ENCODE peak calls at places on chromosome 5, in six cellular contexts. One of them, this sample, is unnamed.

GRCh38 chr5:139050432-139050831 is 147.7 kb downstream of the SIL1 start:
- DNase-seq in H9: no peak
- DNase-seq in IMR-90: no peak
- DNase-seq in neuronal stem cell: no peak
- DNase-seq in H1: no peak
- DNase-seq in trophoblast cell: no peak
- DNase-seq in this sample: no peak

GRCh38 chr5:137737349-137738256 is 1.7 kb upstream of the KLHL3 start:
- DNase-seq in H9: no peak
- DNase-seq in IMR-90: peak; percentile 74
- DNase-seq in neuronal stem cell: no peak
- DNase-seq in H1: no peak
- DNase-seq in trophoblast cell: peak; percentile 65
- DNase-seq in this sample: peak; percentile 10

GRCh38 chr5:179413086-179413690 is 67.9 kb upstream of the ADAMTS2 start:
- DNase-seq in H9: no peak
- DNase-seq in IMR-90: no peak
- DNase-seq in neuronal stem cell: no peak
- DNase-seq in H1: no peak
- DNase-seq in trophoblast cell: no peak
- DNase-seq in this sample: no peak

GRCh38 chr5:158406884-158407790 is 548.2 kb upstream of the CLINT1 start:
- DNase-seq in H9: no peak
- DNase-seq in IMR-90: peak; percentile 74
- DNase-seq in neuronal stem cell: no peak
- DNase-seq in H1: no peak
- DNase-seq in trophoblast cell: no peak
- DNase-seq in this sample: peak; percentile 27

GRCh38 chr5:75381456-75381855 is 44.4 kb downstream of the HMGCR start:
- DNase-seq in H9: no peak
- DNase-seq in IMR-90: no peak
- DNase-seq in neuronal stem cell: no peak
- DNase-seq in H1: no peak
- DNase-seq in trophoblast cell: no peak
- DNase-seq in this sample: no peak

GRCh38 chr5:138465288-138466057 is at the start of gene EGR1:
- DNase-seq in H9: peak; percentile 95
- DNase-seq in IMR-90: peak; percentile 94
- DNase-seq in neuronal stem cell: peak; percentile 97
- DNase-seq in H1: peak; percentile 78
- DNase-seq in trophoblast cell: peak; percentile 94
- DNase-seq in this sample: peak; percentile 95

GRCh38 chr5:171428849-171429542 is 9.5 kb downstream of the FGF18 start:
- DNase-seq in H9: no peak
- DNase-seq in IMR-90: no peak
- DNase-seq in neuronal stem cell: no peak
- DNase-seq in H1: no peak
- DNase-seq in trophoblast cell: no peak
- DNase-seq in this sample: no peak

GRCh38 chr5:141876628-141877477 is 1.4 kb downstream of the PCDH1 start:
- DNase-seq in H9: no peak
- DNase-seq in IMR-90: no peak
- DNase-seq in neuronal stem cell: no peak
- DNase-seq in H1: no peak
- DNase-seq in trophoblast cell: peak; percentile 62
- DNase-seq in this sample: peak; percentile 10

GRCh38 chr5:1507457-1507856 is 16.3 kb downstream of the LPCAT1 start:
- DNase-seq in H9: no peak
- DNase-seq in IMR-90: no peak
- DNase-seq in neuronal stem cell: no peak
- DNase-seq in H1: no peak
- DNase-seq in trophoblast cell: peak; percentile 59
- DNase-seq in this sample: no peak

GRCh38 chr5:132180134-132180745 is 47.4 kb downstream of the P4HA2 start:
- DNase-seq in H9: no peak
- DNase-seq in IMR-90: peak; percentile 74
- DNase-seq in neuronal stem cell: peak; percentile 23
- DNase-seq in H1: no peak
- DNase-seq in trophoblast cell: peak; percentile 61
- DNase-seq in this sample: peak; percentile 64

GRCh38 chr5:97979740-97980139 is 793.7 kb upstream of the RGMB start:
- DNase-seq in H9: no peak
- DNase-seq in IMR-90: peak; percentile 77
- DNase-seq in neuronal stem cell: no peak
- DNase-seq in H1: no peak
- DNase-seq in trophoblast cell: no peak
- DNase-seq in this sample: peak; percentile 4

GRCh38 chr5:60597570-60597969 is 102.4 kb downstream of the DEPDC1B start:
- DNase-seq in H9: no peak
- DNase-seq in IMR-90: no peak
- DNase-seq in neuronal stem cell: no peak
- DNase-seq in H1: no peak
- DNase-seq in trophoblast cell: no peak
- DNase-seq in this sample: no peak

GRCh38 chr5:170747851-170748250 is 35.7 kb upstream of the GABRP start:
- DNase-seq in H9: peak; percentile 74
- DNase-seq in IMR-90: no peak
- DNase-seq in neuronal stem cell: no peak
- DNase-seq in H1: no peak
- DNase-seq in trophoblast cell: peak; percentile 45
- DNase-seq in this sample: peak; percentile 28

GRCh38 chr5:88846434-88846833 is 36.5 kb downstream of the MEF2C start:
- DNase-seq in H9: no peak
- DNase-seq in IMR-90: no peak
- DNase-seq in neuronal stem cell: no peak
- DNase-seq in H1: no peak
- DNase-seq in trophoblast cell: no peak
- DNase-seq in this sample: no peak

GRCh38 chr5:106269252-106269843 is 1401.4 kb downstream of the EFNA5 start:
- DNase-seq in H9: no peak
- DNase-seq in IMR-90: peak; percentile 57
- DNase-seq in neuronal stem cell: no peak
- DNase-seq in H1: no peak
- DNase-seq in trophoblast cell: peak; percentile 50
- DNase-seq in this sample: peak; percentile 60

GRCh38 chr5:131685514-131686171 is 50.6 kb upstream of the RAPGEF6 start:
- DNase-seq in H9: no peak
- DNase-seq in IMR-90: peak; percentile 30
- DNase-seq in neuronal stem cell: no peak
- DNase-seq in H1: no peak
- DNase-seq in trophoblast cell: no peak
- DNase-seq in this sample: no peak

GRCh38 chr5:159392881-159393280 is 62.6 kb upstream of the IL12B start:
- DNase-seq in H9: no peak
- DNase-seq in IMR-90: no peak
- DNase-seq in neuronal stem cell: no peak
- DNase-seq in H1: no peak
- DNase-seq in trophoblast cell: peak; percentile 70
- DNase-seq in this sample: no peak

GRCh38 chr5:134489227-134489944 is 36.1 kb upstream of the JADE2 start:
- DNase-seq in H9: no peak
- DNase-seq in IMR-90: no peak
- DNase-seq in neuronal stem cell: no peak
- DNase-seq in H1: no peak
- DNase-seq in trophoblast cell: no peak
- DNase-seq in this sample: no peak

GRCh38 chr5:73826761-73827450 is 200.9 kb downstream of the ARHGEF28 start:
- DNase-seq in H9: no peak
- DNase-seq in IMR-90: peak; percentile 93
- DNase-seq in neuronal stem cell: no peak
- DNase-seq in H1: no peak
- DNase-seq in trophoblast cell: no peak
- DNase-seq in this sample: peak; percentile 70

GRCh38 chr5:133785182-133785581 is 172.8 kb upstream of the FSTL4 start:
- DNase-seq in H9: peak; percentile 42
- DNase-seq in IMR-90: no peak
- DNase-seq in neuronal stem cell: no peak
- DNase-seq in H1: no peak
- DNase-seq in trophoblast cell: no peak
- DNase-seq in this sample: no peak

GRCh38 chr5:76303917-76304316 is 99.2 kb upstream of the IQGAP2 start:
- DNase-seq in H9: no peak
- DNase-seq in IMR-90: no peak
- DNase-seq in neuronal stem cell: no peak
- DNase-seq in H1: no peak
- DNase-seq in trophoblast cell: peak; percentile 87
- DNase-seq in this sample: no peak

GRCh38 chr5:111002036-111002435 is 69.5 kb upstream of the TSLP start:
- DNase-seq in H9: no peak
- DNase-seq in IMR-90: no peak
- DNase-seq in neuronal stem cell: no peak
- DNase-seq in H1: no peak
- DNase-seq in trophoblast cell: peak; percentile 90
- DNase-seq in this sample: no peak

GRCh38 chr5:135881244-135881643 is 14.4 kb downstream of the IL9 start:
- DNase-seq in H9: no peak
- DNase-seq in IMR-90: no peak
- DNase-seq in neuronal stem cell: no peak
- DNase-seq in H1: no peak
- DNase-seq in trophoblast cell: no peak
- DNase-seq in this sample: no peak

GRCh38 chr5:2019716-2020115 is 137.0 kb upstream of the IRX4 start:
- DNase-seq in H9: no peak
- DNase-seq in IMR-90: no peak
- DNase-seq in neuronal stem cell: no peak
- DNase-seq in H1: no peak
- DNase-seq in trophoblast cell: no peak
- DNase-seq in this sample: no peak

DNA sequence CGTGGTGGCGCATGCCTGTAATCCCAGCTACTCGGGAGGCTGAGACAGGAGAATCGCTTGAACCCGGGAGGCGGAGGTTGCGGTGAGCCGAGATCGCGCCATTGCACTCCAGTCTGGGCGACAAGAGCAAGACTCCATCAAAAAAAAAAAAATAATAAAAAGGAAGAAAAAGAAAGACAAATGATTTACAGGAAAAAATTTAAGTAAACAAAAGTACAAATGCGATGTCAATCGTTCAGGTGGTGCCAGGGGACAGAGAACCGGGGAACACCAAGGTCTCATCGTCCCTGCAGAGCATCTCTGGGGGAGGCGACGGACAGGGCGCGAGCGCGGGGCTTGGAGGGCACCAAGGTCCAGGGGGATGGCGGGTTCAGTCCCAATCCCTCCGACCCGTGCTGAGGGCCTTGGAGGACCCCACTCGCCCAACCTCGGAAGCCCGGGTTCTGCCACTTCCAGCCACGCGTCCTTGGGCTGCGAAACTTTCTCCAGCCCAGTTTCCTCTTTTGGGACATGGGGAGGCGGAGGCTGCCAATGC is 596 bp upstream of the HNRNPAB start:
- DNase-seq in H9: no peak
- DNase-seq in IMR-90: no peak
- DNase-seq in neuronal stem cell: no peak
- DNase-seq in H1: no peak
- DNase-seq in trophoblast cell: no peak
- DNase-seq in this sample: no peak
- H3K18ac ChIP-seq in H9: peak overlapping the region; percentile 71
- H3K18ac ChIP-seq in IMR-90: no peak overlapping the region
- H3K18ac ChIP-seq in neuronal stem cell: peak overlapping the region; percentile 86
- H3K18ac ChIP-seq in H1: peak overlapping the region; percentile 36
- H3K18ac ChIP-seq in trophoblast cell: peak overlapping the region; percentile 12
- H3K18ac ChIP-seq in this sample: peak overlapping the region; percentile 84

GRCh38 chr5:172455087-172455381 is 709 bp upstream of the SH3PXD2B start:
- DNase-seq in H9: no peak
- DNase-seq in IMR-90: no peak
- DNase-seq in neuronal stem cell: no peak
- DNase-seq in H1: no peak
- DNase-seq in trophoblast cell: peak; percentile 17
- DNase-seq in this sample: no peak
- H3K4ac ChIP-seq in H9: no peak overlapping the region
- H3K4ac ChIP-seq in IMR-90: peak overlapping the region; percentile 77
- H3K4ac ChIP-seq in neuronal stem cell: no peak overlapping the region
- H3K4ac ChIP-seq in H1: no peak overlapping the region
- H3K4ac ChIP-seq in trophoblast cell: no peak overlapping the region
- H3K4ac ChIP-seq in this sample: peak overlapping the region; percentile 84

GRCh38 chr5:39076757-39077475 is 2.7 kb upstream of the RICTOR start:
- DNase-seq in H9: no peak
- DNase-seq in IMR-90: peak; percentile 56
- DNase-seq in neuronal stem cell: no peak
- DNase-seq in H1: no peak
- DNase-seq in trophoblast cell: peak; percentile 19
- DNase-seq in this sample: peak; percentile 66

GRCh38 chr5:39076101-39076756 is 2.0 kb upstream of the RICTOR start:
- DNase-seq in H9: no peak
- DNase-seq in IMR-90: no peak
- DNase-seq in neuronal stem cell: no peak
- DNase-seq in H1: no peak
- DNase-seq in trophoblast cell: no peak
- DNase-seq in this sample: no peak

GRCh38 chr5:39072915-39073758 is 1.1 kb downstream of the RICTOR start:
- DNase-seq in H9: peak; percentile 53
- DNase-seq in IMR-90: peak; percentile 45
- DNase-seq in neuronal stem cell: peak; percentile 40
- DNase-seq in H1: no peak
- DNase-seq in trophoblast cell: peak; percentile 66
- DNase-seq in this sample: peak; percentile 79

GRCh38 chr5:39073759-39074008 is 515 bp downstream of the RICTOR start:
- DNase-seq in H9: no peak
- DNase-seq in IMR-90: no peak
- DNase-seq in neuronal stem cell: peak; percentile 29
- DNase-seq in H1: no peak
- DNase-seq in trophoblast cell: no peak
- DNase-seq in this sample: no peak

DNA sequence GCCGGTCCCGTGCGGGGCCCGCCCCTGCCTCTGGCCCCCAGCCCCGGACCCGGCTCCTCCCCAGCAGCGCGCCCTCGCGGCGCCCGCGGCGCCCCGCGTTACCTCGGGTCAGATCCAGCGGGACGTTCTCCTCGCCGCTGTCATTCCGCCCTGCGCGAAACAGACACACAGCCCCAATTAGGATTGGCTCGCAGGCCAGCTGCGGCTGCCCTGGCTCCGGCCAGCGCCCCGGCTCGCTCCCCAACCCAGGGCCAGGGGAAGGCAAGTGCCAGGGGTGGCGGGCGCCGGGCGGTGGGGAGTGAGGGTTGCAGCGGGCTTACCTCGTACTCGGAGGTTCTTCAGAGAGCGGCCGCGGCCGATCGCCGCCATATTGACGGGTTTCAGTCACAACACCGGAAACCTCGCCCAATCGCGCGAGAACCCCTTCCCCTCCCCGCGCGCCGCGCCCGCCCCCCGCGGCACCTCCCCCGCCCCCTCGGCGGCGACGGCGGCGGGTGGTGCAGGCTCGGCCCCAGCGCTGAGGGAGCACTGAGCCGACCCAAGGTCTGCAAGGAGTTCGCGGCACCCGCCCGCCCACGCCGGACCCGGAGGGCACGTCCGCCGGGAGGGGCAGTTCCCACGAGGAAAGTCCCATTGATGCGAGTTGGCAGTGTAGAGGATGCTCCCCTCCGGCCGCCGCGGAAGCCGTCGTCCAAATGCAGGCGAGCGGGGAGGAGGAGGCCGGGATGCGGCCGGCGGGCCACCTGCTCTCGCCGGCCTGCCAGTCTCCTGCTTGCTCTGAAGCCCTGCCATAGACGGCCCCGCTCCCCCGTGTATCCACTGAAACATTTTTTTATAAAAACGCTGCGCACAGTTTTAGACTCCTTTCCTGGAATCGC is at the start of gene RICTOR:
- DNase-seq in H9: peak; percentile 85
- DNase-seq in IMR-90: peak; percentile 82
- DNase-seq in neuronal stem cell: peak; percentile 88
- DNase-seq in H1: peak; percentile 33
- DNase-seq in trophoblast cell: peak; percentile 94
- DNase-seq in this sample: peak; percentile 89
- H3K14ac ChIP-seq in H9: peak within 1 kb of the TSS; percentile 97
- H3K14ac ChIP-seq in IMR-90: peak within 1 kb of the TSS; percentile 94
- H3K14ac ChIP-seq in neuronal stem cell: peak within 1 kb of the TSS; percentile 89
- H3K14ac ChIP-seq in H1: no peak within 1 kb of the TSS
- H3K14ac ChIP-seq in trophoblast cell: peak within 1 kb of the TSS; percentile 92
- H3K14ac ChIP-seq in this sample: peak within 1 kb of the TSS; percentile 74

GRCh38 chr5:69485471-69485870 is 7.1 kb upstream of the OCLN start:
- DNase-seq in H9: no peak
- DNase-seq in IMR-90: no peak
- DNase-seq in neuronal stem cell: no peak
- DNase-seq in H1: no peak
- DNase-seq in trophoblast cell: no peak
- DNase-seq in this sample: no peak
- H3K18ac ChIP-seq in H9: no peak overlapping the region
- H3K18ac ChIP-seq in IMR-90: no peak overlapping the region
- H3K18ac ChIP-seq in neuronal stem cell: no peak overlapping the region
- H3K18ac ChIP-seq in H1: no peak overlapping the region
- H3K18ac ChIP-seq in trophoblast cell: no peak overlapping the region
- H3K18ac ChIP-seq in this sample: no peak overlapping the region

This sample was measured in mesenchymal stem cell.